ENCODE peak calls at places on chromosome 6, in four cellular contexts. N is fibroblast of mammary gland, V is EL, Y is type B pancreatic cell. J is an unnamed sample.

GRCh38 chr6:126302191-126302590 is 37.7 kb upstream of the CENPW start:
- DNase-seq in N (peak; percentile 13), V (no peak), Y (no peak), J (peak; percentile 43)

GRCh38 chr6:137656735-137657134 is 162.5 kb upstream of the OLIG3 start:
- DNase-seq in N (no peak), V (no peak), Y (no peak), J (no peak)

GRCh38 chr6:11258260-11259237 is 26.1 kb upstream of the NEDD9 start:
- DNase-seq in N (no peak), V (no peak), Y (no peak), J (no peak)

GRCh38 chr6:467671-468082 is 76.1 kb downstream of the IRF4 start:
- DNase-seq in N (no peak), V (no peak), Y (no peak), J (no peak)

GRCh38 chr6:25017486-25017885 is 81.7 kb upstream of the RIPOR2 start:
- DNase-seq in N (no peak), V (no peak), Y (no peak), J (no peak)

GRCh38 chr6:42698217-42698616 is 24.2 kb downstream of the PRPH2 start:
- DNase-seq in N (no peak), V (no peak), Y (no peak), J (no peak)

GRCh38 chr6:116533233-116533957 is 12.1 kb downstream of the TRAPPC3L start:
- DNase-seq in N (no peak), V (no peak), Y (no peak), J (no peak)

GRCh38 chr6:99521557-99522286 is 6.5 kb upstream of the USP45 start:
- DNase-seq in N (peak; percentile 53), V (peak; percentile 49), Y (no peak), J (peak; percentile 71)

GRCh38 chr6:133705071-133705470 is 183.8 kb upstream of the TCF21 start:
- DNase-seq in N (peak; percentile 95), V (peak; percentile 67), Y (no peak), J (peak; percentile 90)

GRCh38 chr6:30317913-30318589 is 8.7 kb upstream of the TRIM39 start:
- DNase-seq in N (no peak), V (no peak), Y (no peak), J (no peak)

GRCh38 chr6:3517350-3517749 is 60.5 kb upstream of the SLC22A23 start:
- DNase-seq in N (peak; percentile 98), V (peak; percentile 92), Y (no peak), J (peak; percentile 91)

GRCh38 chr6:128417698-128418097 is 102.7 kb downstream of the PTPRK start:
- DNase-seq in N (no peak), V (no peak), Y (no peak), J (no peak)

GRCh38 chr6:14004258-14004657 is 79.5 kb downstream of the RNF182 start:
- DNase-seq in N (no peak), V (no peak), Y (no peak), J (no peak)

GRCh38 chr6:4518506-4518905 is 257.7 kb upstream of the CDYL start:
- DNase-seq in N (peak; percentile 71), V (peak; percentile 58), Y (no peak), J (peak; percentile 8)

GRCh38 chr6:25006565-25007001 is 70.8 kb upstream of the RIPOR2 start:
- DNase-seq in N (peak; percentile 83), V (no peak), Y (no peak), J (peak; percentile 47)